ENCODE peak calls at places on chromosomes 16 and 17, in ten cellular contexts. A is thyroid gland, J is mucosa of descending colon, X is pancreas, N is lung, R is A549, Y is heart right ventricle, M is dorsolateral prefrontal cortex, W is psoas muscle, I is IMR-90. U is an unnamed sample.

GRCh38 chr17:3695723-3696411 is at the start of gene P2RX5:
- DNase-seq in A (no peak), J (peak), X (no peak), N (no peak), R (no peak), Y (no peak), M (peak), W (peak), I (no peak), U (no peak)

GRCh38 chr17:80937501-80938356 is 53.9 kb upstream of the CHMP6 start:
- DNase-seq in A (no peak), J (no peak), X (no peak), N (no peak), R (no peak), Y (no peak), M (no peak), W (no peak), I (no peak), U (no peak)

GRCh38 chr17:69314246-69315030 is 12.5 kb downstream of the ABCA5 start:
- DNase-seq in A (no peak), J (no peak), X (no peak), N (no peak), R (no peak), Y (no peak), M (no peak), W (no peak), I (no peak), U (no peak)

GRCh38 chr17:76191891-76192290 is 48.4 kb downstream of the RNF157 start:
- DNase-seq in A (no peak), J (no peak), X (no peak), N (no peak), R (no peak), Y (no peak), M (no peak), W (no peak), I (no peak), U (no peak)

GRCh38 chr17:7380855-7381683 is at the start of gene TNK1:
- DNase-seq in A (peak), J (peak), X (peak), N (peak), R (no peak), Y (peak), M (no peak), W (peak), I (no peak), U (no peak)

GRCh38 chr16:75620326-75621169 is 2.5 kb downstream of the ADAT1 start:
- DNase-seq in A (no peak), J (no peak), X (no peak), N (no peak), R (no peak), Y (no peak), M (no peak), W (no peak), I (no peak), U (no peak)

GRCh38 chr16:2749476-2749875 is 3.0 kb upstream of the SRRM2 start:
- DNase-seq in A (no peak), J (no peak), X (no peak), N (no peak), R (no peak), Y (no peak), M (no peak), W (no peak), I (no peak), U (no peak)

GRCh38 chr17:77251622-77252021 is 110.9 kb downstream of the SEC14L1 start:
- DNase-seq in A (no peak), J (no peak), X (no peak), N (no peak), R (no peak), Y (no peak), M (no peak), W (no peak), I (no peak), U (no peak)

GRCh38 chr17:16515933-16516332 is 23.9 kb upstream of the LRRC75A start:
- DNase-seq in A (no peak), J (no peak), X (no peak), N (no peak), R (no peak), Y (no peak), M (no peak), W (no peak), I (no peak), U (no peak)

GRCh38 chr17:17876959-17877547 is 40.3 kb upstream of the SREBF1 start:
- DNase-seq in A (peak), J (no peak), X (peak), N (peak), R (no peak), Y (peak), M (peak), W (peak), I (peak), U (no peak)

GRCh38 chr17:81551458-81552243 is 502 bp downstream of the FAAP100 start:
- DNase-seq in A (peak), J (peak), X (peak), N (peak), R (no peak), Y (no peak), M (no peak), W (no peak), I (peak), U (no peak)

GRCh38 chr16:8998114-8998513 is 34.4 kb upstream of the USP7 start:
- DNase-seq in A (no peak), J (no peak), X (no peak), N (no peak), R (no peak), Y (no peak), M (no peak), W (no peak), I (peak), U (no peak)

GRCh38 chr16:27154573-27155521 is 48.5 kb upstream of the KDM8 start:
- DNase-seq in A (peak), J (peak), X (peak), N (peak), R (peak), Y (peak), M (peak), W (peak), I (peak), U (peak)

GRCh38 chr17:81456798-81457197 is 55.8 kb downstream of the ACTG1 start:
- DNase-seq in A (no peak), J (no peak), X (no peak), N (no peak), R (no peak), Y (no peak), M (no peak), W (no peak), I (no peak), U (no peak)

GRCh38 chr17:81701288-81702071 is 1.7 kb upstream of the MRPL12 start:
- DNase-seq in A (no peak), J (no peak), X (no peak), N (no peak), R (no peak), Y (no peak), M (no peak), W (no peak), I (no peak), U (no peak)

GRCh38 chr16:10964891-10965326 is 20.5 kb downstream of the CLEC16A start:
- DNase-seq in A (no peak), J (no peak), X (no peak), N (no peak), R (no peak), Y (no peak), M (no peak), W (no peak), I (no peak), U (no peak)

GRCh38 chr16:69311533-69312388 is 611 bp downstream of the VPS4A start:
- DNase-seq in A (peak), J (peak), X (peak), N (no peak), R (peak), Y (no peak), M (no peak), W (peak), I (no peak), U (no peak)

GRCh38 chr17:72151565-72152391 is 31.0 kb downstream of the SOX9 start:
- DNase-seq in A (peak), J (peak), X (peak), N (peak), R (peak), Y (peak), M (peak), W (peak), I (peak), U (no peak)

GRCh38 chr17:3913531-3914318 is 2.5 kb downstream of the P2RX1 start:
- DNase-seq in A (peak), J (peak), X (peak), N (peak), R (peak), Y (peak), M (peak), W (peak), I (peak), U (peak)

GRCh38 chr17:58788199-58788598 is 32.5 kb downstream of the PPM1E start:
- DNase-seq in A (no peak), J (no peak), X (no peak), N (no peak), R (no peak), Y (no peak), M (no peak), W (no peak), I (no peak), U (no peak)

GRCh38 chr16:24216961-24217360 is 39.2 kb upstream of the CACNG3 start:
- DNase-seq in A (no peak), J (no peak), X (no peak), N (no peak), R (no peak), Y (no peak), M (no peak), W (no peak), I (no peak), U (no peak)

GRCh38 chr17:81869221-81870154 is 1.6 kb downstream of the ARHGDIA start:
- DNase-seq in A (peak), J (peak), X (peak), N (no peak), R (peak), Y (peak), M (no peak), W (peak), I (no peak), U (no peak)

GRCh38 chr17:795276-795675 is 13.1 kb downstream of the MRM3 start:
- DNase-seq in A (no peak), J (no peak), X (no peak), N (no peak), R (no peak), Y (no peak), M (no peak), W (no peak), I (no peak), U (no peak)

GRCh38 chr16:20899503-20900298 is 457 bp downstream of the DCUN1D3 start:
- DNase-seq in A (no peak), J (peak), X (peak), N (no peak), R (no peak), Y (no peak), M (no peak), W (no peak), I (no peak), U (no peak)

GRCh38 chr17:8798176-8799000 is 777 bp downstream of the MFSD6L start:
- DNase-seq in A (no peak), J (no peak), X (peak), N (no peak), R (no peak), Y (no peak), M (no peak), W (no peak), I (no peak), U (no peak)

GRCh38 chr16:69822174-69822935 is 60.2 kb downstream of the WWP2 start:
- DNase-seq in A (no peak), J (no peak), X (no peak), N (no peak), R (no peak), Y (no peak), M (no peak), W (no peak), I (no peak), U (no peak)

GRCh38 chr17:38592487-38592886 is 13.3 kb downstream of the SRCIN1 start:
- DNase-seq in A (no peak), J (no peak), X (no peak), N (no peak), R (no peak), Y (no peak), M (no peak), W (no peak), I (no peak), U (no peak)

GRCh38 chr16:83458612-83459011 is 349.2 kb upstream of the HSBP1 start:
- DNase-seq in A (no peak), J (no peak), X (no peak), N (no peak), R (no peak), Y (no peak), M (no peak), W (no peak), I (peak), U (no peak)

GRCh38 chr16:58094791-58095574 is 34.2 kb downstream of the CFAP20 start:
- DNase-seq in A (no peak), J (no peak), X (no peak), N (no peak), R (no peak), Y (peak), M (no peak), W (no peak), I (no peak), U (no peak)

GRCh38 chr16:15507959-15508336 is 73.6 kb downstream of the BMERB1 start:
- DNase-seq in A (no peak), J (no peak), X (no peak), N (no peak), R (no peak), Y (no peak), M (no peak), W (no peak), I (no peak), U (no peak)
- TF ChIP-seq CTCF in A (no peak), J (no peak), X (no peak), N (no peak), R (no peak), Y (no peak), M (no peak), W (no peak), I (no peak), U (no peak)

GRCh38 chr17:64507418-64507766 is 615 bp downstream of the CEP95 start:
- DNase-seq in A (peak), J (no peak), X (peak), N (no peak), R (peak), Y (peak), M (no peak), W (peak), I (peak), U (no peak)
- TF ChIP-seq CTCF in A (no peak), J (peak), X (no peak), N (peak), R (peak), Y (peak), M (peak), W (peak), I (peak), U (no peak)

GRCh38 chr17:12546983-12547382 is 118.7 kb upstream of the MYOCD start:
- DNase-seq in A (no peak), J (no peak), X (no peak), N (no peak), R (no peak), Y (no peak), M (no peak), W (no peak), I (no peak), U (no peak)
- TF ChIP-seq CTCF in A (no peak), J (no peak), X (no peak), N (no peak), R (peak), Y (no peak), M (no peak), W (no peak), I (no peak), U (no peak)

DNA sequence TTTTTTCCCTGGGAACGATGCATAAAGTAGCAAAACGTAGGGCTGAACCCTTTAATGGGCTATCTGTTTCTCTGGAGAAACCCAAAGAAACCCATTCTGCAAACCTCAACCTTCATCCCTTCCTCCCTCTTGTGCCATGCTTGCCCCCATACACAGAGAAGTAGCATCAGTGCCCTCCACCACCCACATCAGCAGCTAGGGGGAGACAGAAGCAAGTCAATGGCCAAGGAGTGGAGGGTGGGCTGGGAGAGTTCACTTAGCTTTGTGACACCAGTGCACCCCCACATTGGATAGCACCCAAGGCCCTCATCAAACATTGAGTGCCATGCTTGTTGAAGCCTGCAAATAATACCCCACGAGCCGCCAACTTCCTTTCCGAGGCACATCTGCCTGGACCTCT is 282.4 kb downstream of the ABCC12 start:
- DNase-seq in A (no peak), J (no peak), X (no peak), N (no peak), R (no peak), Y (no peak), M (no peak), W (no peak), I (no peak), U (no peak)
- TF ChIP-seq CTCF in A (no peak), J (no peak), X (no peak), N (no peak), R (no peak), Y (no peak), M (no peak), W (no peak), I (peak), U (no peak)

GRCh38 chr17:19614900-19615299 is 33.7 kb upstream of the ALDH3A2 start:
- DNase-seq in A (no peak), J (no peak), X (no peak), N (no peak), R (no peak), Y (no peak), M (no peak), W (no peak), I (no peak), U (no peak)
- TF ChIP-seq CTCF in A (no peak), J (no peak), X (no peak), N (no peak), R (no peak), Y (no peak), M (no peak), W (no peak), I (no peak), U (no peak)

GRCh38 chr16:1571012-1571671 is 37.7 kb downstream of the TMEM204 start:
- DNase-seq in A (no peak), J (no peak), X (no peak), N (no peak), R (no peak), Y (no peak), M (no peak), W (no peak), I (no peak), U (no peak)

GRCh38 chr16:1579214-1579613 is 32.7 kb downstream of the IFT140 start:
- DNase-seq in A (no peak), J (no peak), X (no peak), N (no peak), R (no peak), Y (no peak), M (no peak), W (no peak), I (no peak), U (no peak)

GRCh38 chr16:1573301-1573700 is 38.6 kb downstream of the IFT140 start:
- DNase-seq in A (no peak), J (no peak), X (no peak), N (no peak), R (no peak), Y (no peak), M (no peak), W (no peak), I (no peak), U (no peak)

GRCh38 chr16:1572664-1573063 is 39.2 kb downstream of the TMEM204 start:
- DNase-seq in A (no peak), J (no peak), X (no peak), N (no peak), R (no peak), Y (no peak), M (no peak), W (no peak), I (no peak), U (no peak)

GRCh38 chr16:1575578-1575977 is 36.3 kb downstream of the IFT140 start:
- DNase-seq in A (no peak), J (no peak), X (no peak), N (no peak), R (no peak), Y (no peak), M (no peak), W (no peak), I (no peak), U (no peak)
- TF ChIP-seq CTCF in A (no peak), J (no peak), X (no peak), N (no peak), R (no peak), Y (no peak), M (no peak), W (no peak), I (no peak), U (no peak)

GRCh38 chr16:49498241-49499017 is 124.8 kb downstream of the C16orf78 start:
- DNase-seq in A (no peak), J (no peak), X (no peak), N (no peak), R (no peak), Y (no peak), M (peak), W (no peak), I (no peak), U (no peak)
- TF ChIP-seq CTCF in A (no peak), J (no peak), X (no peak), N (no peak), R (no peak), Y (no peak), M (no peak), W (no peak), I (no peak), U (no peak)

GRCh38 chr16:85396879-85397871 is 215.9 kb upstream of the GSE1 start:
- DNase-seq in A (no peak), J (peak), X (peak), N (no peak), R (no peak), Y (no peak), M (peak), W (peak), I (no peak), U (no peak)
- TF ChIP-seq CTCF in A (no peak), J (no peak), X (no peak), N (no peak), R (no peak), Y (no peak), M (no peak), W (no peak), I (no peak), U (no peak)

U was measured in omental fat pad.